ENCODE peak calls at places on chromosomes 7 and 10, in seven cellular contexts. R is NCI-H345; M is brain microvascular endothelial cell; S is AG04450; C is effector memory CD8-positive, alpha-beta T cell; J is fibroblast of pulmonary artery; X is EL. D is an unnamed sample.
A peak's percentile ranks its signal among the peaks of the same experiment; 100 is the strongest.

GRCh38 chr7:141012696-141013344 is 1.9 kb downstream of the MRPS33 start:
- DNase-seq in R (no peak), M (no peak), S (no peak), C (no peak), J (no peak), X (peak; percentile 29), D (no peak)

GRCh38 chr10:43892062-43892765 is 243.5 kb upstream of the ZNF32 start:
- DNase-seq in R (no peak), M (peak; percentile 62), S (no peak), C (no peak), J (peak; percentile 41), X (peak; percentile 81), D (no peak)

GRCh38 chr7:134811798-134812197 is 32.4 kb downstream of the CALD1 start:
- DNase-seq in R (no peak), M (no peak), S (no peak), C (no peak), J (peak; percentile 81), X (peak; percentile 61), D (no peak)

GRCh38 chr10:68423522-68423921 is 16.4 kb upstream of the RUFY2 start:
- DNase-seq in R (no peak), M (no peak), S (no peak), C (no peak), J (no peak), X (no peak), D (peak; percentile 24)

GRCh38 chr10:104049497-104050250 is 36.0 kb downstream of the COL17A1 start:
- DNase-seq in R (no peak), M (peak; percentile 52), S (no peak), C (no peak), J (peak; percentile 64), X (peak; percentile 67), D (no peak)

GRCh38 chr10:122286872-122287271 is 15.8 kb downstream of the BTBD16 start:
- DNase-seq in R (peak; percentile 8), M (peak; percentile 93), S (peak; percentile 48), C (no peak), J (peak; percentile 53), X (peak; percentile 80), D (no peak)

GRCh38 chr10:107666214-107666613 is 501.7 kb upstream of the SORCS1 start:
- DNase-seq in R (no peak), M (no peak), S (no peak), C (no peak), J (no peak), X (no peak), D (no peak)

GRCh38 chr10:70432561-70433263 is 8.8 kb downstream of the NODAL start:
- DNase-seq in R (no peak), M (no peak), S (no peak), C (no peak), J (no peak), X (no peak), D (no peak)

GRCh38 chr10:21413680-21414079 is 111.8 kb downstream of the SKIDA1 start:
- DNase-seq in R (no peak), M (no peak), S (no peak), C (no peak), J (no peak), X (no peak), D (no peak)

GRCh38 chr10:116723428-116724281 is 18.7 kb downstream of the HSPA12A start:
- DNase-seq in R (no peak), M (no peak), S (no peak), C (peak; percentile 13), J (no peak), X (no peak), D (peak; percentile 1)

GRCh38 chr7:24102988-24103387 is 181.0 kb upstream of the NPY start:
- DNase-seq in R (no peak), M (no peak), S (no peak), C (no peak), J (no peak), X (no peak), D (no peak)

GRCh38 chr7:132386249-132386681 is 190.0 kb downstream of the PLXNA4 start:
- DNase-seq in R (no peak), M (no peak), S (no peak), C (no peak), J (peak; percentile 39), X (no peak), D (no peak)

GRCh38 chr7:36473454-36474282 is 84.0 kb downstream of the ANLN start:
- DNase-seq in R (peak; percentile 64), M (no peak), S (no peak), C (peak; percentile 2), J (peak; percentile 31), X (peak; percentile 43), D (no peak)

GRCh38 chr7:37180828-37181549 is 267.7 kb downstream of the ELMO1 start:
- DNase-seq in R (no peak), M (no peak), S (no peak), C (no peak), J (no peak), X (no peak), D (no peak)

GRCh38 chr10:110612629-110613028 is 31.5 kb upstream of the RBM20 start:
- DNase-seq in R (no peak), M (no peak), S (no peak), C (no peak), J (no peak), X (no peak), D (no peak)

GRCh38 chr10:34628174-34628802 is 186.8 kb downstream of the PARD3 start:
- DNase-seq in R (peak; percentile 2), M (peak; percentile 58), S (no peak), C (no peak), J (peak; percentile 39), X (no peak), D (no peak)

GRCh38 chr7:156639426-156640256 is 933 bp upstream of the RNF32 start:
- DNase-seq in R (no peak), M (no peak), S (no peak), C (no peak), J (no peak), X (peak; percentile 15), D (no peak)

GRCh38 chr10:95850791-95851190 is 57.0 kb upstream of the CC2D2B start:
- DNase-seq in R (no peak), M (no peak), S (no peak), C (no peak), J (no peak), X (no peak), D (no peak)

GRCh38 chr10:49332333-49332732 is 33.4 kb downstream of the C10orf71 start:
- DNase-seq in R (no peak), M (no peak), S (no peak), C (no peak), J (no peak), X (no peak), D (no peak)

GRCh38 chr7:27933691-27934565 is 194.0 kb downstream of the TAX1BP1 start:
- DNase-seq in R (no peak), M (no peak), S (no peak), C (no peak), J (no peak), X (no peak), D (no peak)

GRCh38 chr7:133355325-133355708 is 102.4 kb downstream of the EXOC4 start:
- DNase-seq in R (no peak), M (peak; percentile 83), S (peak; percentile 67), C (no peak), J (peak; percentile 84), X (peak; percentile 80), D (no peak)

GRCh38 chr10:2925631-2926030 is 141.7 kb upstream of the PFKP start:
- DNase-seq in R (peak; percentile 15), M (peak; percentile 73), S (no peak), C (no peak), J (peak; percentile 57), X (peak; percentile 30), D (no peak)

GRCh38 chr7:105719919-105720318 is 138.6 kb upstream of the EFCAB10 start:
- DNase-seq in R (no peak), M (no peak), S (no peak), C (no peak), J (no peak), X (no peak), D (no peak)

GRCh38 chr10:70714245-70714644 is 41.9 kb downstream of the ADAMTS14 start:
- DNase-seq in R (no peak), M (no peak), S (no peak), C (no peak), J (no peak), X (no peak), D (no peak)

GRCh38 chr7:30562498-30562897 is 32.2 kb upstream of the GARS1 start:
- DNase-seq in R (peak; percentile 48), M (peak; percentile 74), S (peak; percentile 26), C (no peak), J (peak; percentile 72), X (no peak), D (no peak)

GRCh38 chr10:100744980-100745881 is at the start of gene PAX2:
- DNase-seq in R (no peak), M (no peak), S (no peak), C (no peak), J (no peak), X (no peak), D (no peak)

GRCh38 chr7:112707655-112708054 is 82.5 kb downstream of the TMEM168 start:
- DNase-seq in R (no peak), M (no peak), S (no peak), C (no peak), J (no peak), X (no peak), D (no peak)

GRCh38 chr7:92763636-92764423 is 72.5 kb downstream of the CDK6 start:
- DNase-seq in R (no peak), M (peak; percentile 86), S (no peak), C (no peak), J (peak; percentile 65), X (peak; percentile 83), D (no peak)

GRCh38 chr7:12389089-12389700 is 14.5 kb downstream of the VWDE start:
- DNase-seq in R (peak; percentile 75), M (peak; percentile 68), S (peak; percentile 36), C (peak; percentile 17), J (peak; percentile 72), X (peak; percentile 53), D (no peak)

GRCh38 chr10:131561897-131562296 is 250.4 kb upstream of the TCERG1L start:
- DNase-seq in R (peak; percentile 89), M (no peak), S (no peak), C (no peak), J (no peak), X (no peak), D (no peak)

GRCh38 chr7:26439502-26440252 is 148.0 kb downstream of the SNX10 start:
- DNase-seq in R (no peak), M (no peak), S (no peak), C (no peak), J (no peak), X (no peak), D (no peak)

GRCh38 chr7:134565643-134566136 is 16.8 kb downstream of the AKR1B15 start:
- DNase-seq in R (no peak), M (no peak), S (no peak), C (no peak), J (peak; percentile 36), X (no peak), D (no peak)

GRCh38 chr7:923108-924041 is 31.1 kb downstream of the ADAP1 start:
- DNase-seq in R (no peak), M (peak; percentile 48), S (no peak), C (peak; percentile 92), J (peak; percentile 36), X (peak; percentile 52), D (peak; percentile 90)

GRCh38 chr7:117119192-117119924 is 166.1 kb downstream of the ST7 start:
- DNase-seq in R (peak; percentile 78), M (peak; percentile 84), S (peak; percentile 61), C (peak; percentile 68), J (peak; percentile 85), X (peak; percentile 79), D (peak; percentile 34)

GRCh38 chr10:84084342-84084741 is 55.0 kb upstream of the GHITM start:
- DNase-seq in R (no peak), M (no peak), S (no peak), C (no peak), J (no peak), X (no peak), D (no peak)

GRCh38 chr7:24755541-24756416 is 1.5 kb downstream of the GSDME start:
- DNase-seq in R (no peak), M (peak; percentile 26), S (peak; percentile 21), C (no peak), J (peak; percentile 75), X (peak; percentile 60), D (no peak)

GRCh38 chr10:56920586-56921250 is 559.7 kb upstream of the ZWINT start:
- DNase-seq in R (no peak), M (no peak), S (no peak), C (no peak), J (no peak), X (no peak), D (no peak)

GRCh38 chr10:117170244-117170643 is 27.0 kb upstream of the KCNK18 start:
- DNase-seq in R (no peak), M (no peak), S (no peak), C (no peak), J (no peak), X (peak; percentile 25), D (no peak)

D was measured in stimulated activated CD8-positive, alpha-beta memory T cell treated with anti-CD3 and anti-CD28 coated beads, Interleukin-15, amount 100 ng/mL, for 48 hours.